ENCODE peak calls at places on chromosomes 16 and 17, in six cellular contexts. K is HCT116, T is GM12878, F is HepG2, E is upper lobe of left lung, V is K562. R is an unnamed sample. For H3K9me3, the result is how much of the 10 kb centered on the place peaks cover.

GRCh38 chr17:921161-921560 is 58.4 kb downstream of the NXN start:
- ATAC-seq in T (no peak), E (no peak), V (peak), K (peak), F (no peak), R (peak)

GRCh38 chr16:11977206-11978041 is 890 bp downstream of the SNX29 start:
- ATAC-seq in K (peak), T (peak), F (peak), V (peak), E (peak), R (peak)

GRCh38 chr16:86044241-86044671 is 145.3 kb downstream of the IRF8 start:
- ATAC-seq in V (peak), K (peak), T (peak), E (peak), F (peak), R (no peak)

GRCh38 chr16:50015631-50016030 is 9.4 kb upstream of the CNEP1R1 start:
- ATAC-seq in T (peak), V (no peak), F (no peak), K (no peak), E (no peak), R (no peak)

GRCh38 chr16:75250089-75250808 is 1.2 kb downstream of the BCAR1 start:
- ATAC-seq in K (no peak), T (no peak), E (no peak), V (no peak), F (no peak), R (no peak)

GRCh38 chr17:1043601-1044251 is 46.8 kb downstream of the TIMM22 start:
- ATAC-seq in T (no peak), E (no peak), K (no peak), F (no peak), V (no peak), R (peak)

GRCh38 chr17:69425978-69426377 is 11.5 kb downstream of the MAP2K6 start:
- ATAC-seq in F (no peak), T (no peak), E (no peak), K (no peak), V (no peak), R (no peak)

GRCh38 chr16:81243927-81244326 is 5.4 kb downstream of the BCO1 start:
- ATAC-seq in V (peak), E (no peak), T (no peak), F (peak), K (no peak), R (no peak)

GRCh38 chr17:1179635-1180433 is at the start of gene ABR:
- ATAC-seq in T (peak), K (peak), E (peak), V (peak), F (no peak), R (peak)

GRCh38 chr16:67936876-67937605 is 391 bp upstream of the PSMB10 start:
- ATAC-seq in K (no peak), E (no peak), F (peak), T (peak), V (peak), R (no peak)

GRCh38 chr16:50305441-50306061 is 39.2 kb downstream of the ADCY7 start:
- ATAC-seq in K (no peak), V (no peak), F (no peak), E (no peak), T (no peak), R (no peak)

GRCh38 chr16:80989801-80990200 is 16.9 kb downstream of the CMC2 start:
- ATAC-seq in T (no peak), K (no peak), E (no peak), V (no peak), F (no peak), R (no peak)

GRCh38 chr16:53695070-53695469 is 8.6 kb downstream of the RPGRIP1L start:
- ATAC-seq in E (no peak), V (no peak), T (no peak), K (no peak), F (no peak), R (no peak)

GRCh38 chr16:29664133-29664912 is 1.3 kb downstream of the SPN start:
- ATAC-seq in F (peak), T (peak), K (no peak), E (peak), V (peak), R (no peak)

GRCh38 chr17:27855454-27855853 is 37.7 kb downstream of the LYRM9 start:
- ATAC-seq in V (no peak), E (no peak), F (no peak), K (no peak), T (no peak), R (no peak)

GRCh38 chr16:24430937-24431760 is 108.2 kb upstream of the RBBP6 start:
- ATAC-seq in V (no peak), F (no peak), K (no peak), E (no peak), T (peak), R (no peak)

GRCh38 chr16:85329059-85329812 is 217.0 kb upstream of the CIBAR2 start:
- ATAC-seq in F (peak), V (peak), T (no peak), E (no peak), K (peak), R (no peak)

GRCh38 chr16:17364319-17365210 is 106.2 kb downstream of the XYLT1 start:
- ATAC-seq in T (no peak), E (peak), K (no peak), V (no peak), F (no peak), R (peak)

GRCh38 chr16:81519298-81520150 is 74.9 kb downstream of the CMIP start:
- ATAC-seq in F (peak), T (peak), V (no peak), E (peak), K (no peak), R (no peak)

GRCh38 chr17:5182597-5183409 is 8.9 kb downstream of the ZNF594 start:
- ATAC-seq in K (no peak), V (no peak), E (no peak), F (no peak), T (no peak), R (no peak)
- H3K9me3 ChIP-seq in K (half or more), V (under half), E (half or more), F (under half), T (half or more), R (under half)

DNA sequence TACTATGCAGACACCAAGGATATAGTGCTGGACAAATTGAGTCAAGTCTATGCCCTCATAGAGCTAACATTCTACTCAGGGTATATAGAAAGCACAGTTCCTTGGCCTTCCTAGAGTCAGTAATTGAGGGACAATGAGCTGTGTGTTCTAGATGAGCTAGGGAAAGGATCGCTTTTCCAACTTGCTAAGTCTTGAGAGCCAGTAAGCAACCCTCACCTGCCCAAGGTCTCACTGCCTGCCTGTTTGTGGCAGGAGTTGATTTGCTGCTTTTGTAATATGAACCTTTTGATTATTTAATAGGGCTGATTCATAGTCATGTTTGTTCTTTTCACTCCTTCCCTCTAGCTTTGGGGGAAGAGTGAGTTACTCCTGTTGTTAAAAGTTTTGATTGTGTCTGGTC is 6.5 kb downstream of the DDX42 start:
- ATAC-seq in V (no peak), F (no peak), E (no peak), T (no peak), K (peak), R (no peak)
- TF ChIP-seq POLR2AphosphoS5 in V (peak), F (no peak), E (no peak), T (no peak), K (no peak), R (no peak)

GRCh38 chr17:41523225-41523593 is 4.5 kb upstream of the KRT15 start:
- ATAC-seq in V (no peak), E (no peak), F (no peak), T (no peak), K (no peak), R (no peak)

GRCh38 chr17:41520821-41521521 is 2.3 kb upstream of the KRT15 start:
- ATAC-seq in K (peak), V (peak), E (no peak), F (no peak), T (no peak), R (no peak)

GRCh38 chr17:41522301-41523224 is 3.9 kb upstream of the KRT15 start:
- ATAC-seq in V (no peak), E (no peak), F (no peak), K (peak), T (no peak), R (no peak)

GRCh38 chr17:41519501-41520224 is 973 bp upstream of the KRT15 start:
- ATAC-seq in V (peak), K (no peak), F (peak), T (no peak), E (no peak), R (no peak)

DNA sequence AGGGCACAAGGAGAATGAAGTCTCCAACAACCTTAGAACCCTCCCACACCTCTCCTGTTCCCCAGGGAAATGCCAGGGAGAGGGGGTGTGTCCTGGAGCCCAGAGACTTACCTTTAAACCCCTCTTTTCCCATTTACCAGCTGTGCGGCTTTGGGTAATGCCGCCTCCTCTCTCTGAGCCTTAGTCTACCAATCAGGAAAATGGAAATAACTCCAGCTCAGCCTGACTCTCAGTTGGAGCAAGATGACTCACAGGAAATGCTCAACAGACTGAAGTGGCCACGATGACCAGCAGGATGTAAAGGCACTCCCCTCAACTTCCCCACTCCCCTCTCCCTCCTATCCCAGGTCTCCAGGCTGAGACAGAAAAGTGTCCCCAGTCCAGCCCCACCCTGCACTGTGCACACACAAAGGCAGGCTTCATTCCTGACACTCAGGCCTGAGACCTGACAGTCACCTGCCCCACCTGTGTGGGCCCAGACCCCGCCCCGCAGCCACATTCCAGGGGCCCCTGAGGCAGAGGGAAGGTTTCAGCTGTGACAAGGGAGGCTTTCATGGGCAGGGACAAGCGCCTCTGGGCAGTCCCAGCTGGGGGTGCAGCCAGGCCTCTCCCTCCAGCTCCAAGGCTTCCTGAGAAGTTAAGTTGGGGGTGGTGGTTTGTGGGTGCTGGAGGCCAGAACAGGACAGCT is 3.0 kb upstream of the KRT15 start:
- ATAC-seq in T (no peak), K (peak), V (peak), E (peak), F (peak), R (no peak)
- TF ChIP-seq POLR2A in T (no peak), K (no peak), V (no peak), E (no peak), F (no peak), R (no peak)

DNA sequence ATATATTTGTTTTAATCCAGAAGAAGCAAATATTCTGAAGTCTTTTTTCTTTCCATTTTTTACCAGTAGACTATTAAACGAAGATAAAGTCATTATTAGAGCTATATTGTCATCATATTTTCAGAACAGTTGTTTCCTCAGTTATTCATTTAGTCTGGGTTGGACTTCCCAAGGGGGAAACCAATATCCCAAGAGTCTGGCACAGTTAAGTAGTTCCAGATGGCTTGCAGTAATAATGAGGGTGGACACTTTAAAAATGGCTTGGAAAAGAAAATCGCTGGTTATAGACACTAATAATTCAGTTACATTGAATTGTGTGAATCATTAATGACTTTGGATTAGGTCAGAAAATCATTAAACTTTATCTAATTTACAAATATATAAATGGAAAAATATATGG is 3.9 kb downstream of the PPM1E start:
- ATAC-seq in F (no peak), V (no peak), T (no peak), K (no peak), E (no peak), R (no peak)
- H3K9me3 ChIP-seq in F (under half), V (under half), T (under half), K (under half), E (under half), R (under half)

GRCh38 chr17:29613371-29613837 is 9.3 kb downstream of the CORO6 start:
- ATAC-seq in E (peak), T (peak), K (no peak), F (peak), V (no peak), R (peak)
- TF ChIP-seq POLR2AphosphoS5 in E (peak), T (no peak), K (no peak), F (no peak), V (no peak), R (peak)

GRCh38 chr17:21263351-21263750 is 10.1 kb upstream of the NATD1 start:
- ATAC-seq in V (no peak), F (no peak), T (no peak), E (no peak), K (no peak), R (no peak)

GRCh38 chr17:21252875-21253645 is at the start of gene NATD1:
- ATAC-seq in T (peak), K (peak), E (peak), F (peak), V (peak), R (peak)

GRCh38 chr17:21262259-21262993 is 9.2 kb upstream of the NATD1 start:
- ATAC-seq in K (no peak), T (no peak), V (no peak), E (no peak), F (no peak), R (no peak)

GRCh38 chr17:21253646-21254441 is 634 bp upstream of the NATD1 start:
- ATAC-seq in F (no peak), T (no peak), V (peak), K (peak), E (no peak), R (peak)

DNA sequence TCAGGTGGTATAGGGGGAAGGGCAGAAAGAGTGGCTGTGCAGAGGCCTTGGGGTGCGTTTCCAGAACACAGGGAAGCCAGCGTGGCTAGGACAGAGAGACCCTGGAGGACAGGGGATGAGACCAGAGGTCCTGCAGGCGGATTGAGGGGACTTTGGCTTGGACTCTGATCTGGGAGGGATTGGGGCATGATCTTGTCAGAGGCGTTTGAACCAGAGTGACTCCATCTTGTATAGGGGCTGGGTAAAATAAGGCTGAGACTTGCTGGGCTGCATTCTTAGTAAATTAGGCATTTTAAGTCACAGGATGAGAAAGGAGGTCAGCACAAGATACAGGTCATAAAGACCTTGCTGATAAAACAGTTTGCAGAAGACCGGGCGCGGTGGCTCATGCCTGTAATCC is 5.4 kb upstream of the NATD1 start:
- ATAC-seq in K (no peak), E (no peak), T (no peak), V (no peak), F (no peak), R (no peak)
- TF ChIP-seq POLR2A in K (no peak), E (no peak), T (no peak), V (no peak), F (no peak), R (no peak)

DNA sequence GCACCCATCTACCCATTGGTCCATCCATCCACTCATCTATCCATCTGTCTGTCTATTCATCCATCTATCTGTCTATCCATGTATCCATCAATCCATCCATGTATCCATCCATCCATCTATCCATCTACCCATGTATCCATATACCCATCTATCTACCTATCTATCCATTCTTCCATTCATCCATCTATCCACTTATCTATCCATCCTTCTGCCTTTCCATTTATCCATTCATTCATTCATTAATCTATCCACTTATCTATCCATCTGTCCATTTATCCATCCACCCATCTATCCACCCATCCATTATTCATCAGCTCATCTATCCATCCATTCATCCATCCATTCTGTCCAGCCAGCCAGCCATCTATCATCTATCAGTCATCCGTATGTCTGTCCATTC is 21.5 kb downstream of the TRIM25 start:
- ATAC-seq in V (no peak), F (no peak), T (no peak), K (no peak), E (no peak), R (no peak)
- H3K9me3 ChIP-seq in V (under half), F (under half), T (under half), K (under half), E (under half), R (under half)